ENCODE peak calls at places on chromosomes 2 and 18, in six cellular contexts. J, T, F, K, W and S are unnamed samples.

GRCh38 chr2:217813828-217814227 is 189.0 kb downstream of the TNS1 start:
- DNase-seq in K (no peak), F (no peak), J (no peak), W (no peak), T (no peak), S (no peak)

GRCh38 chr18:43596106-43596712 is 318.9 kb upstream of the SYT4 start:
- DNase-seq in J (peak), W (peak), T (no peak), K (no peak), F (no peak), S (no peak)

GRCh38 chr2:204299766-204300165 is 245.5 kb upstream of the PARD3B start:
- DNase-seq in T (no peak), K (no peak), W (peak), F (no peak), J (no peak), S (no peak)

GRCh38 chr2:229296561-229296960 is 25.5 kb upstream of the PID1 start:
- DNase-seq in W (no peak), T (peak), F (no peak), J (no peak), K (no peak), S (no peak)

GRCh38 chr18:4125246-4125938 is 329.7 kb downstream of the DLGAP1 start:
- DNase-seq in W (peak), J (peak), K (peak), F (no peak), T (no peak), S (no peak)

GRCh38 chr2:36741188-36741587 is 44.7 kb downstream of the VIT start:
- DNase-seq in J (no peak), K (no peak), T (no peak), W (no peak), F (no peak), S (no peak)

GRCh38 chr2:218982312-218983262 is 2.4 kb downstream of the FEV start:
- DNase-seq in W (no peak), K (no peak), T (no peak), J (no peak), F (no peak), S (no peak)

GRCh38 chr2:88187038-88187676 is 17.0 kb downstream of the THNSL2 start:
- DNase-seq in J (peak), F (peak), K (peak), W (peak), T (peak), S (no peak)

GRCh38 chr2:212052412-212053159 is 486.0 kb downstream of the ERBB4 start:
- DNase-seq in K (no peak), J (peak), T (no peak), W (no peak), F (no peak), S (no peak)

GRCh38 chr18:54233228-54233625 is 8.8 kb upstream of the MBD2 start:
- DNase-seq in K (no peak), J (peak), F (no peak), W (peak), T (no peak), S (no peak)

GRCh38 chr18:54238181-54238936 is 13.9 kb upstream of the MBD2 start:
- DNase-seq in J (no peak), T (no peak), W (no peak), K (no peak), F (no peak), S (no peak)

GRCh38 chr18:54233761-54234160 is 9.3 kb upstream of the MBD2 start:
- DNase-seq in J (no peak), K (no peak), T (no peak), F (no peak), W (no peak), S (no peak)

GRCh38 chr18:54232485-54233227 is 8.2 kb upstream of the MBD2 start:
- DNase-seq in F (no peak), J (no peak), T (no peak), K (no peak), W (no peak), S (no peak)

DNA sequence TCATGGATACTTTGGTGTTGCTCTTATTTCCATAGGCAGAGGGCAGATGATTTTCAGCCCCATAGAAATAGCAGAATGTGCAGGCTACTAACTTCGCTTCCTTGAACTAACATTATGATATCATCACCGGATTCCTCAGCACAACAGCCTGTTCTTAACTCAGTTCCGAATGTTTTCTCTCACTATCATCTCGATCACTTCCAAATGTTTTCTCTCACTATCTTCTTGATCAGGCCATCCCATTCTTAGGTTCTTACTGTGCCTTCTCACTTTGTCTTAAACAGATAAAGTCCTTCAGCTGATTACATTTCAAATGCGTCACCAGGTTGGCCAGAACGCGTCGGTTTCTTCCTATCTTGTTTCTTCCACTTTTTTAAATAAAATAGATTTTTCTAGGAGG is 11.4 kb upstream of the MBD2 start:
- DNase-seq in K (no peak), W (no peak), J (peak), F (no peak), T (no peak), S (no peak)
- TF ChIP-seq CTCF in K (no peak), W (no peak), J (no peak), F (no peak), T (no peak), S (no peak)

GRCh38 chr18:36733150-36733549 is 95.7 kb downstream of the TPGS2 start:
- DNase-seq in K (no peak), F (no peak), J (no peak), W (no peak), T (no peak), S (no peak)
- TF ChIP-seq CTCF in K (no peak), F (no peak), J (peak), W (no peak), T (no peak), S (no peak)

GRCh38 chr2:64342195-64343099 is 111.5 kb upstream of the LGALSL start:
- DNase-seq in K (no peak), F (no peak), J (no peak), W (no peak), T (no peak), S (no peak)

GRCh38 chr2:64349143-64349530 is 104.8 kb upstream of the LGALSL start:
- DNase-seq in J (no peak), F (no peak), K (no peak), T (no peak), W (no peak), S (no peak)

GRCh38 chr2:64344999-64345576 is 108.9 kb upstream of the LGALSL start:
- DNase-seq in J (no peak), W (no peak), F (no peak), T (no peak), K (no peak), S (no peak)

GRCh38 chr2:64348386-64349142 is 105.4 kb upstream of the LGALSL start:
- DNase-seq in W (peak), K (no peak), T (no peak), J (peak), F (no peak), S (no peak)

GRCh38 chr2:64345998-64346397 is 108.0 kb upstream of the LGALSL start:
- DNase-seq in J (no peak), T (no peak), K (no peak), F (no peak), W (no peak), S (no peak)
- TF ChIP-seq CTCF in J (no peak), T (no peak), K (no peak), F (no peak), W (no peak), S (no peak)

GRCh38 chr2:175203621-175204496 is 22.3 kb upstream of the ATP5MC3 start:
- DNase-seq in W (peak), F (peak), T (peak), J (peak), K (peak), S (no peak)
- TF ChIP-seq CTCF in W (peak), F (no peak), T (peak), J (peak), K (peak), S (peak)

GRCh38 chr2:112730791-112731190 is 10.0 kb downstream of the NT5DC4 start:
- DNase-seq in K (no peak), J (no peak), W (no peak), F (no peak), T (no peak), S (no peak)

GRCh38 chr2:112733877-112734276 is 13.1 kb downstream of the NT5DC4 start:
- DNase-seq in K (no peak), J (no peak), T (no peak), W (no peak), F (no peak), S (no peak)

GRCh38 chr2:112730182-112730581 is 9.4 kb downstream of the NT5DC4 start:
- DNase-seq in F (no peak), K (no peak), J (no peak), W (no peak), T (no peak), S (no peak)

GRCh38 chr2:112733449-112733848 is 12.6 kb downstream of the NT5DC4 start:
- DNase-seq in T (no peak), W (no peak), K (no peak), F (no peak), J (no peak), S (no peak)

GRCh38 chr2:112731479-112731878 is 10.7 kb downstream of the NT5DC4 start:
- DNase-seq in W (no peak), F (no peak), K (no peak), J (no peak), T (no peak), S (no peak)
- TF ChIP-seq CTCF in W (no peak), F (no peak), K (no peak), J (no peak), T (no peak), S (no peak)

DNA sequence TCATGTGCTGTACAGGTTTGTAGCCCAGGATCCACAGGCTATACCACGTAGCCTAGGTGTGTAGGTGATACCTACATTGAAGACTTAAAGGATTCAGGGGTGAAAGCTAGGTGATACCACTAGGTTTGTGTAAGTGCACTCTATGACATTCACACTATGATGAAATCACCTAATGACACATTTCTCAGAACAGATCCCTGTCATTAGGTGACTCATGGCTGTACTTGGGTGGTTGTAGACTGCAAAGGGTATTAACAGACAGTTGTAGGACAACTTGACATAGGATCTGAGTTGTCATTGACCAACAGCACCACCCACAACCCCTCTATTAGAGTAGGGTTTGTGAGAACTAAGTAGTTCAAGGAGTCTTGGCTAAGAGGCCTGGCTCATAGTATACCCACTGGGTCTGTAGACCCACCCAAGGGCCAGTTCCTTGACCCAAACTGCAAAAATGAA is 27.7 kb upstream of the SMCHD1 start:
- DNase-seq in K (no peak), F (no peak), J (peak), W (no peak), T (no peak), S (no peak)
- TF ChIP-seq CTCF in K (no peak), F (no peak), J (no peak), W (no peak), T (no peak), S (no peak)

DNA sequence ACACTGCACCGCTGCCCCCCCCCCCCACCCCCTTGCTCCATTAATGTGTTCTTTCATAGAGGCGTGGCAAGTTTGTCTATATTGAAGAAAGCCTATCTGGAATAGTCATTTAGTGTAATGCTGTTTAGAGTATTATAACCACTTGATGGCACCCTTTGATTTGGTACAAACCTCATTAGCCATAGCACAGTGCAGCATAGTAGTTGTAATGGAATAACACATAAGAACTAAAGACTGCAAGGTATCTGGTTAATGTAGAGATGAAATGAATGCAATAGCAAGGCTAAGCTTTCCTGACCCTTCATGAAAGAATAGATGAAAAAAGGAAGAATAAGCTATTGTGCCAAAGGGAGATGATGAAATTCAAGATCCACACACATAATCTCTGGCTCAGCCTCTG is 81.9 kb downstream of the EHBP1 start:
- DNase-seq in W (peak), F (no peak), T (no peak), K (no peak), J (peak), S (no peak)
- TF ChIP-seq CTCF in W (peak), F (peak), T (peak), K (peak), J (peak), S (no peak)

GRCh38 chr2:113799375-113799774 is 42.9 kb upstream of the SLC35F5 start:
- DNase-seq in T (no peak), J (no peak), W (peak), F (no peak), K (no peak), S (no peak)
- TF ChIP-seq CTCF in T (no peak), J (no peak), W (peak), F (no peak), K (no peak), S (peak)

GRCh38 chr2:17148298-17149228 is 369.7 kb downstream of the RAD51AP2 start:
- DNase-seq in J (peak), W (peak), F (peak), K (no peak), T (no peak), S (no peak)
- TF ChIP-seq CTCF in J (peak), W (peak), F (no peak), K (peak), T (no peak), S (peak)